ENCODE peak calls at places on chromosomes 12 and 14, in ten cellular contexts. O is CD8-positive, alpha-beta memory T cell; M is C1 segment of cervical spinal cord; Q is T follicular helper cell; P is fibroblast of pulmonary artery; G is adrenal gland; B is tibial artery; H is kidney epithelial cell; C is stimulated activated CD8-positive, alpha-beta memory T cell treated with anti-CD3 and anti-CD28 coated beads, Interleukin-4, amount 100 ng/mL, for 24 hours; T is T-helper 2 cell. J is an unnamed sample.

GRCh38 chr12:77120156-77120555 is 54.8 kb upstream of the E2F7 start:
- DNase-seq in O (no peak), H (no peak), M (no peak), Q (no peak), B (no peak), T (no peak), G (no peak), P (peak; percentile 68), C (no peak), J (no peak)

GRCh38 chr14:64510825-64511679 is 6.5 kb downstream of the ZBTB1 start:
- DNase-seq in P (peak; percentile 82), B (peak; percentile 75), C (peak; percentile 33), T (peak; percentile 21), H (no peak), M (peak; percentile 52), Q (peak; percentile 50), G (peak; percentile 67), O (peak; percentile 68), J (no peak)

GRCh38 chr14:90839889-90840266 is 23.6 kb upstream of the TTC7B start:
- DNase-seq in T (no peak), H (no peak), B (peak; percentile 9), P (no peak), O (no peak), M (no peak), C (no peak), G (no peak), Q (no peak), J (no peak)

GRCh38 chr12:74415633-74416032 is 122.0 kb upstream of the ATXN7L3B start:
- DNase-seq in P (peak; percentile 39), B (no peak), M (no peak), C (no peak), G (no peak), Q (no peak), O (no peak), H (no peak), T (no peak), J (no peak)

GRCh38 chr12:47900480-47901129 is 4.2 kb downstream of the VDR start:
- DNase-seq in M (no peak), G (no peak), C (no peak), P (no peak), H (peak; percentile 14), B (no peak), T (no peak), O (no peak), Q (no peak), J (no peak)

GRCh38 chr12:1776139-1776975 is 44.0 kb upstream of the LRTM2 start:
- DNase-seq in B (no peak), O (no peak), G (no peak), C (no peak), M (no peak), T (no peak), H (no peak), Q (no peak), P (peak; percentile 62), J (no peak)

GRCh38 chr14:90674043-90674670 is 142.1 kb downstream of the TTC7B start:
- DNase-seq in O (no peak), M (no peak), G (no peak), T (no peak), Q (no peak), B (no peak), C (no peak), H (no peak), P (no peak), J (no peak)

GRCh38 chr12:112527501-112527900 is 108.8 kb downstream of the PTPN11 start:
- DNase-seq in M (no peak), O (no peak), Q (no peak), P (no peak), H (no peak), G (no peak), B (no peak), C (no peak), T (no peak), J (no peak)

J was measured in retinal pigment epithelial cell.